ENCODE peak calls at places on chromosome 16, in five cellular contexts. C, G, Z, I and H are unnamed samples.

GRCh38 chr16:72013888-72014538 is 5.5 kb downstream of the DHODH start:
- DNase-seq in C (no peak), G (no peak), Z (no peak), I (no peak), H (no peak)

GRCh38 chr16:86306811-86307517 is 203.4 kb upstream of the FOXF1 start:
- DNase-seq in C (no peak), G (peak), Z (peak), I (no peak), H (peak)

GRCh38 chr16:46662123-46662522 is 26.9 kb downstream of the VPS35 start:
- DNase-seq in C (no peak), G (no peak), Z (no peak), I (no peak), H (no peak)

GRCh38 chr16:86221085-86221484 is 289.2 kb upstream of the FOXF1 start:
- DNase-seq in C (no peak), G (peak), Z (no peak), I (peak), H (no peak)

GRCh38 chr16:50213939-50214519 is 52.3 kb upstream of the ADCY7 start:
- DNase-seq in C (no peak), G (no peak), Z (no peak), I (no peak), H (no peak)

GRCh38 chr16:67919618-67920210 is 11.9 kb downstream of the CTRL start:
- DNase-seq in C (no peak), G (no peak), Z (no peak), I (no peak), H (no peak)

GRCh38 chr16:28537076-28537475 is 1.7 kb downstream of the NUPR1 start:
- DNase-seq in C (no peak), G (no peak), Z (no peak), I (peak), H (no peak)

GRCh38 chr16:4426021-4426684 is 485 bp downstream of the DNAJA3 start:
- DNase-seq in C (no peak), G (no peak), Z (no peak), I (no peak), H (no peak)

GRCh38 chr16:28935924-28936783 is 4.4 kb downstream of the CD19 start:
- DNase-seq in C (peak), G (no peak), Z (no peak), I (peak), H (no peak)

GRCh38 chr16:5502467-5502869 is 404.9 kb upstream of the EEF2KMT start:
- DNase-seq in C (no peak), G (no peak), Z (no peak), I (no peak), H (no peak)

GRCh38 chr16:7137560-7138330 is 194.9 kb upstream of the RBFOX1 start:
- DNase-seq in C (peak), G (no peak), Z (no peak), I (no peak), H (no peak)

GRCh38 chr16:75593825-75594820 is 27.9 kb downstream of the GABARAPL2 start:
- DNase-seq in C (no peak), G (no peak), Z (peak), I (peak), H (peak)

GRCh38 chr16:53689636-53690035 is 14.0 kb downstream of the RPGRIP1L start:
- DNase-seq in C (no peak), G (no peak), Z (no peak), I (no peak), H (no peak)

GRCh38 chr16:2854700-2855309 is 3.2 kb downstream of the PRSS22 start:
- DNase-seq in C (no peak), G (no peak), Z (no peak), I (no peak), H (no peak)

GRCh38 chr16:4692460-4693295 is 684 bp upstream of the NUDT16L1 start:
- DNase-seq in C (no peak), G (no peak), Z (no peak), I (peak), H (no peak)

GRCh38 chr16:4391635-4392381 is 20.2 kb downstream of the VASN start:
- DNase-seq in C (no peak), G (no peak), Z (no peak), I (no peak), H (no peak)

GRCh38 chr16:20073203-20074088 is at the start of gene GPR139:
- DNase-seq in C (no peak), G (no peak), Z (no peak), I (peak), H (no peak)

DNA sequence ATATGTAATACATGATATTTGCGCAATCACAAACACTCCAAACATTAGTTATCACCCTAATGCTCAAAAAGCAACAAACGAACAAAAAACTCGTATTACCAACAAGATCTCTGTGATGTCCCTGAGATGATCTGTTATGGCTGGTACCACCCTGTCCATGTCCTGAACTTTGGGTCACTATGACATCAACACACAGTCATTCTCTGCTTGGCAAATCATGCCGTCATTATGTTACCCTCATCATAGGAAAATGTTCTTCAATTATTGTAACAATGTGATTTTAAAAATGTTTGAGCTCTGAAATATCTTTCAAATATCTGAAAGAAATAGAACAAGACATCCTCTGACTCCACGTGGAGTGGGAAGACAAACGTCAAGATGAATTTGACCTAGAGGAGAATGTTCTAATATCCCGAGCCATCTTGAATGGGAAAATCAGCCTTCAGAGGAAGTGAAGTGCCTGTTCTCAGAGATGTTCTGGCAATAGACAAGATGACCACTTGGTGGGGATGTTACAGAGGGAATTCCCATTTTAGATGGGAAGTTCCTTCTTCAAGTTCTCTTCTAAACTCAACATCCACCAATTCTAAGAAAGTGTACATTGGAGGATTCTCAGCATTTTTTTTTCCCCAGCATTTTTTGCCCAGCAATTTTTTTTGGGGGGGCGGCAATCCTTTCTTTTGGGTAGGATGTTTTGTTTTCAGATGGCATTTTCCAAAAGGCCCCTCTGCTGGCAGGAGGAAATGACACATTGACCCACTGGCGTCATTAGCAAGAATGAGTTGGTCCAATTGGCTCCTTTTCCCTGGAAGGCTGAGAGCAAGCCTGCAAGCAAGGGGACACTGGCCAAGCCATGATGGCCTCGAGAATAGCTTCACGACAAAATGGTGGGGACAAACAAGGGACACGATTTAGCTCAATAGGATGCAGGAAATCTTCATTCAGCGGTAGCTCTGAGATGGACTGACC is 3.7 kb upstream of the HSD17B2 start:
- DNase-seq in C (no peak), G (peak), Z (peak), I (no peak), H (no peak)
- TF ChIP-seq CTCF in C (peak), G (peak), Z (peak), I (no peak), H (peak)

DNA sequence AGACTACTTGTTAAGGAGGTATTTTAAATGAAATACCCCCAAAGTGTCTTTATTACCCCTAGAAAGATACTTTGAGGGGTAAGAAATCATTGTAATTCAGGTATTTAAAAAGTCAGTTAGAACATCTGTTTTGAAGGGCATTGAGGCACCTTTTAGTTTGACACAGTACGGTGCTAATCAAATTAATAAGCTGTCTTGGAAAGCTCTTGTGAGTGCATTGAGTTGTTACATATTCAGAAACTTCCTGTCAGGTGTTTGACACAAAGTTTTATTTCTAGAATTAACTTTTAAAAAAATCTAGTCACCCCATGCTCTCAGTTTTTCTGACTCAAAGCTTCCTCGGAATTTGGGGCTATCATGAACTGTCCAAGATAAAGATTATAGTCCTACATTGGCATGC is 4.6 kb downstream of the RBBP6 start:
- DNase-seq in C (no peak), G (no peak), Z (no peak), I (no peak), H (no peak)
- H3K4me3 ChIP-seq in C (peak), G (no peak), Z (peak), I (no peak), H (peak)

DNA sequence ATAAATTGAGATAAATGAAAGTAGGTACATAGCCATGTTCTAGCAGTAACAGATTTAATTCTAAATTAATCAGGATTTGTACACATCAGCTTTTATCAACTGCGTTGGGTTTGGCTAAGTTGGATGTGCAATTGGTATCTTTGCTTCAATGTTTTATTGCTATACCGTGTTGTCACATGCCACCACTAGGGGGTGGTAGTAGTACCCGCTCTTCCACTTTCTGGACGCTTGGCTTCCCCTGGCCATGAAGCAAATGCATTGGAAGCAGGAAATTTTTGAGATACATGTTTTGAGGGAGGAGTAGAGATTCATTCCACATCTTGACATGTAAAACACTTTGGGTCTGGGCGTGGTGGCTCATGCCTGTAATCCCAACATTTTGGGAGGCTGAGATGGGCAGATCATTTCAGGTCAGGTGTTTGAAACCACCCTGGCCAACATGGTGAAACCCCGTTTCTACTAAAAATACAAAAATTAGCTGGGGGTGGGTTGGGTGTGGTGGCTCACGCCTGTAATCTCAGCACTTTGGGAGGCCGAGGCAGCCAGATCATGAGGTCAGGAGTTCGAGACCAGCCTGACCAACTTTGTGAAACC is 58.6 kb downstream of the EMP2 start:
- DNase-seq in C (peak), G (peak), Z (peak), I (no peak), H (no peak)
- TF ChIP-seq CTCF in C (peak), G (peak), Z (peak), I (peak), H (peak)

GRCh38 chr16:85136705-85137322 is 24.5 kb upstream of the CIBAR2 start:
- DNase-seq in C (no peak), G (no peak), Z (no peak), I (no peak), H (no peak)
- H3K4me3 ChIP-seq in C (peak), G (no peak), Z (no peak), I (no peak), H (peak)

GRCh38 chr16:88495268-88495772 is 42.2 kb downstream of the ZFPM1 start:
- DNase-seq in C (no peak), G (no peak), Z (no peak), I (no peak), H (no peak)
- TF ChIP-seq CTCF in C (no peak), G (no peak), Z (no peak), I (no peak), H (no peak)

GRCh38 chr16:87380403-87380802 is 3.2 kb downstream of the FBXO31 start:
- DNase-seq in C (no peak), G (no peak), Z (no peak), I (no peak), H (no peak)

GRCh38 chr16:87382023-87382785 is 1.4 kb downstream of the FBXO31 start:
- DNase-seq in C (no peak), G (no peak), Z (no peak), I (no peak), H (no peak)

GRCh38 chr16:87383522-87384161 is at the start of gene FBXO31:
- DNase-seq in C (peak), G (peak), Z (peak), I (peak), H (peak)

GRCh38 chr16:87384162-87384999 is 805 bp upstream of the FBXO31 start:
- DNase-seq in C (peak), G (no peak), Z (no peak), I (no peak), H (no peak)

GRCh38 chr16:87380875-87381274 is 2.7 kb downstream of the FBXO31 start:
- DNase-seq in C (no peak), G (no peak), Z (no peak), I (no peak), H (no peak)
- H3K4me3 ChIP-seq in C (no peak), G (peak), Z (peak), I (no peak), H (no peak)

GRCh38 chr16:11890231-11890630 is 25.5 kb downstream of the GSPT1 start:
- DNase-seq in C (no peak), G (no peak), Z (no peak), I (no peak), H (no peak)

GRCh38 chr16:11884035-11884434 is 31.7 kb downstream of the GSPT1 start:
- DNase-seq in C (no peak), G (no peak), Z (no peak), I (no peak), H (no peak)

DNA sequence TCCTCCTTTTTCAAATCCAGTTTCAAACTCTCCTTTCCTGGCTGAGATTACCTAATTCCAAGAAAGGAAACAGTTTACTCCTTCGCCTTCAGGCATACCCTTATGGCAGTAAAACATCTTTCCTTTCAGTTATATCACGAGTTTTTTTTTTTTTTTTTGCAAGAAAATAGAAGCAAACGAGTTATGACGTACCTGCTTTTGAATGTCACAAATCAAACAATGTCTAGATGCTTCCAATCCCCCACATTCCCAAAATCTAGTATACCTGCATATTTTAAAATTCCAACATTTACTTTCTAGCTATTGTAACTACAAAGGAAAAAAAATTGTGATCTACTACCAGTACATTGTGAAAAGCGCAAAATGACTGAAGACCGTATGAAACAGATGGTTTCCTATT is 28.9 kb downstream of the GSPT1 start:
- DNase-seq in C (no peak), G (no peak), Z (no peak), I (no peak), H (no peak)
- TF ChIP-seq CTCF in C (no peak), G (no peak), Z (no peak), I (no peak), H (no peak)

GRCh38 chr16:81097230-81097629 is 1.0 kb upstream of the GCSH start:
- DNase-seq in C (no peak), G (no peak), Z (no peak), I (peak), H (no peak)

GRCh38 chr16:81096715-81097208 is 567 bp upstream of the GCSH start:
- DNase-seq in C (no peak), G (no peak), Z (no peak), I (peak), H (no peak)

GRCh38 chr16:81095953-81096714 is at the start of gene GCSH:
- DNase-seq in C (peak), G (peak), Z (peak), I (peak), H (peak)

GRCh38 chr16:81095653-81095952 is 592 bp downstream of the GCSH start:
- DNase-seq in C (peak), G (no peak), Z (no peak), I (no peak), H (no peak)

GRCh38 chr16:81094771-81095251 is 1.4 kb downstream of the GCSH start:
- DNase-seq in C (no peak), G (no peak), Z (no peak), I (peak), H (no peak)
- H3K4me3 ChIP-seq in C (peak), G (peak), Z (peak), I (no peak), H (peak)

GRCh38 chr16:11345040-11345862 is at the start of gene RMI2:
- DNase-seq in C (peak), G (peak), Z (peak), I (peak), H (no peak)
- TF ChIP-seq CTCF in C (no peak), G (no peak), Z (no peak), I (no peak), H (no peak)